ENCODE peak calls at places on chromosomes 1 and 21, in six cellular contexts. R is A549, D is HS-5, C is HT-29, J is H9, G is left colon. B is an unnamed sample.

GRCh38 chr1:85603086-85603485 is 22.5 kb downstream of the CCN1 start:
- DNase-seq in R (no peak), D (no peak), C (no peak), J (no peak), G (no peak), B (no peak)

GRCh38 chr21:42317341-42317741 is 2.1 kb upstream of the TFF3 start:
- DNase-seq in R (no peak), D (no peak), C (no peak), J (no peak), G (peak), B (no peak)

GRCh38 chr1:57966751-57967406 is 543.0 kb upstream of the DAB1 start:
- DNase-seq in R (no peak), D (no peak), C (peak), J (peak), G (no peak), B (no peak)

GRCh38 chr1:172826096-172826741 is 167.3 kb downstream of the FASLG start:
- DNase-seq in R (peak), D (peak), C (peak), J (no peak), G (peak), B (no peak)

GRCh38 chr1:230127105-230128054 is 60.3 kb downstream of the GALNT2 start:
- DNase-seq in R (no peak), D (no peak), C (no peak), J (no peak), G (no peak), B (no peak)

GRCh38 chr1:110750446-110751029 is 75.8 kb upstream of the KCNA3 start:
- DNase-seq in R (no peak), D (no peak), C (no peak), J (no peak), G (no peak), B (no peak)

GRCh38 chr21:36835383-36835795 is 131.1 kb downstream of the HLCS start:
- DNase-seq in R (no peak), D (no peak), C (peak), J (no peak), G (peak), B (no peak)

GRCh38 chr21:27674037-27674436 is 707.1 kb upstream of the ADAMTS5 start:
- DNase-seq in R (no peak), D (peak), C (no peak), J (no peak), G (no peak), B (no peak)

GRCh38 chr1:150560576-150560975 is 11.4 kb downstream of the ADAMTSL4 start:
- DNase-seq in R (no peak), D (no peak), C (no peak), J (peak), G (peak), B (no peak)

GRCh38 chr1:114455102-114455785 is 55.8 kb downstream of the TRIM33 start:
- DNase-seq in R (no peak), D (peak), C (no peak), J (no peak), G (no peak), B (no peak)

GRCh38 chr21:44752701-44753235 is 41.4 kb upstream of the TSPEAR start:
- DNase-seq in R (no peak), D (no peak), C (peak), J (no peak), G (no peak), B (no peak)

GRCh38 chr1:231808990-231809389 is 182.4 kb downstream of the DISC1 start:
- DNase-seq in R (no peak), D (peak), C (no peak), J (no peak), G (no peak), B (no peak)

GRCh38 chr1:220873087-220873486 is 6.2 kb upstream of the HLX start:
- DNase-seq in R (no peak), D (no peak), C (no peak), J (no peak), G (no peak), B (no peak)

GRCh38 chr1:200775850-200776249 is 37.2 kb downstream of the CAMSAP2 start:
- DNase-seq in R (no peak), D (no peak), C (no peak), J (no peak), G (no peak), B (no peak)

GRCh38 chr21:36716836-36717235 is 17.9 kb downstream of the SIM2 start:
- DNase-seq in R (no peak), D (no peak), C (no peak), J (no peak), G (no peak), B (no peak)

GRCh38 chr1:28127617-28128257 is 39.3 kb upstream of the EYA3 start:
- DNase-seq in R (no peak), D (no peak), C (no peak), J (no peak), G (no peak), B (no peak)

GRCh38 chr1:44217809-44218410 is 4.6 kb downstream of the DMAP1 start:
- DNase-seq in R (peak), D (no peak), C (peak), J (peak), G (peak), B (peak)

GRCh38 chr1:207021139-207021861 is 11.3 kb downstream of the C1orf116 start:
- DNase-seq in R (peak), D (no peak), C (peak), J (no peak), G (no peak), B (no peak)

GRCh38 chr1:171486048-171486519 is 754 bp downstream of the PRRC2C start:
- DNase-seq in R (peak), D (peak), C (peak), J (no peak), G (no peak), B (no peak)

GRCh38 chr1:25802915-25803314 is 2.9 kb downstream of the SELENON start:
- DNase-seq in R (no peak), D (no peak), C (no peak), J (no peak), G (no peak), B (no peak)

GRCh38 chr21:36981049-36981391 is 14.6 kb upstream of the HLCS start:
- DNase-seq in R (no peak), D (no peak), C (peak), J (no peak), G (no peak), B (no peak)

GRCh38 chr1:204073837-204074273 is 940 bp downstream of the SOX13 start:
- DNase-seq in R (peak), D (no peak), C (peak), J (no peak), G (peak), B (no peak)

GRCh38 chr1:209768354-209768774 is 12.5 kb downstream of the TRAF3IP3 start:
- DNase-seq in R (no peak), D (no peak), C (no peak), J (no peak), G (peak), B (no peak)

GRCh38 chr1:93615201-93616150 is 66.2 kb downstream of the BCAR3 start:
- DNase-seq in R (peak), D (peak), C (peak), J (peak), G (peak), B (no peak)

GRCh38 chr1:200739499-200740290 is 1.0 kb downstream of the CAMSAP2 start:
- DNase-seq in R (peak), D (no peak), C (peak), J (no peak), G (peak), B (peak)

B was measured in posterior cingulate gyrus.